ENCODE peak calls at places on chromosomes 7 and 10, in nine cellular contexts. One of them, this sample, is unnamed.

GRCh38 chr10:71077143-71077581 is 135.2 kb upstream of the UNC5B start:
- DNase-seq in right lobe of liver: peak; percentile 25
- DNase-seq in left lung: peak; percentile 57
- DNase-seq in astrocyte: no peak
- DNase-seq in AG09309: no peak
- DNase-seq in GM12865: no peak
- DNase-seq in hepatocyte: no peak
- DNase-seq in lower lobe of right lung: no peak
- DNase-seq in H1: no peak
- DNase-seq in this sample: no peak

GRCh38 chr10:131910663-131911314 is 10.0 kb downstream of the PPP2R2D start:
- DNase-seq in H1: no peak
- DNase-seq in astrocyte: no peak
- DNase-seq in hepatocyte: no peak
- DNase-seq in right lobe of liver: no peak
- DNase-seq in lower lobe of right lung: no peak
- DNase-seq in GM12865: no peak
- DNase-seq in left lung: no peak
- DNase-seq in AG09309: no peak
- DNase-seq in this sample: no peak

GRCh38 chr7:97272237-97272975 is 154.9 kb downstream of the SDHAF3 start:
- DNase-seq in astrocyte: no peak
- DNase-seq in GM12865: peak; percentile 18
- DNase-seq in left lung: no peak
- DNase-seq in H1: no peak
- DNase-seq in hepatocyte: no peak
- DNase-seq in AG09309: no peak
- DNase-seq in right lobe of liver: no peak
- DNase-seq in lower lobe of right lung: no peak
- DNase-seq in this sample: no peak

GRCh38 chr10:119502214-119502613 is 40.3 kb downstream of the RGS10 start:
- DNase-seq in right lobe of liver: no peak
- DNase-seq in hepatocyte: no peak
- DNase-seq in AG09309: no peak
- DNase-seq in GM12865: no peak
- DNase-seq in lower lobe of right lung: no peak
- DNase-seq in H1: no peak
- DNase-seq in astrocyte: no peak
- DNase-seq in left lung: no peak
- DNase-seq in this sample: no peak

GRCh38 chr7:3003936-3004335 is 39.7 kb downstream of the CARD11 start:
- DNase-seq in hepatocyte: no peak
- DNase-seq in GM12865: no peak
- DNase-seq in astrocyte: no peak
- DNase-seq in lower lobe of right lung: no peak
- DNase-seq in right lobe of liver: no peak
- DNase-seq in H1: no peak
- DNase-seq in AG09309: no peak
- DNase-seq in left lung: no peak
- DNase-seq in this sample: no peak

GRCh38 chr7:92589056-92589455 is 1.1 kb downstream of the FAM133B start:
- DNase-seq in H1: no peak
- DNase-seq in lower lobe of right lung: no peak
- DNase-seq in GM12865: no peak
- DNase-seq in astrocyte: no peak
- DNase-seq in AG09309: no peak
- DNase-seq in left lung: no peak
- DNase-seq in right lobe of liver: no peak
- DNase-seq in hepatocyte: no peak
- DNase-seq in this sample: no peak

GRCh38 chr7:117005449-117005848 is 52.1 kb downstream of the ST7 start:
- DNase-seq in GM12865: no peak
- DNase-seq in AG09309: no peak
- DNase-seq in left lung: no peak
- DNase-seq in right lobe of liver: no peak
- DNase-seq in hepatocyte: no peak
- DNase-seq in lower lobe of right lung: no peak
- DNase-seq in H1: no peak
- DNase-seq in astrocyte: peak; percentile 73
- DNase-seq in this sample: no peak

GRCh38 chr10:3886191-3886590 is 101.2 kb upstream of the KLF6 start:
- DNase-seq in hepatocyte: peak; percentile 67
- DNase-seq in left lung: peak; percentile 84
- DNase-seq in H1: peak; percentile 25
- DNase-seq in AG09309: no peak
- DNase-seq in GM12865: no peak
- DNase-seq in lower lobe of right lung: no peak
- DNase-seq in right lobe of liver: no peak
- DNase-seq in astrocyte: peak; percentile 55
- DNase-seq in this sample: no peak

GRCh38 chr7:83672157-83672556 is 23.2 kb upstream of the SEMA3E start:
- DNase-seq in right lobe of liver: no peak
- DNase-seq in hepatocyte: no peak
- DNase-seq in astrocyte: no peak
- DNase-seq in lower lobe of right lung: no peak
- DNase-seq in GM12865: no peak
- DNase-seq in left lung: no peak
- DNase-seq in AG09309: no peak
- DNase-seq in H1: no peak
- DNase-seq in this sample: no peak

GRCh38 chr7:75984130-75985008 is 10.0 kb downstream of the TMEM120A start:
- DNase-seq in GM12865: no peak
- DNase-seq in lower lobe of right lung: no peak
- DNase-seq in right lobe of liver: peak; percentile 57
- DNase-seq in hepatocyte: peak; percentile 6
- DNase-seq in left lung: peak; percentile 76
- DNase-seq in astrocyte: no peak
- DNase-seq in H1: no peak
- DNase-seq in AG09309: no peak
- DNase-seq in this sample: no peak

GRCh38 chr10:3053145-3053544 is 14.2 kb upstream of the PFKP start:
- DNase-seq in GM12865: no peak
- DNase-seq in hepatocyte: no peak
- DNase-seq in left lung: no peak
- DNase-seq in H1: no peak
- DNase-seq in astrocyte: no peak
- DNase-seq in lower lobe of right lung: no peak
- DNase-seq in right lobe of liver: no peak
- DNase-seq in AG09309: no peak
- DNase-seq in this sample: no peak

GRCh38 chr10:64594072-64594471 is 1072.9 kb downstream of the REEP3 start:
- DNase-seq in hepatocyte: no peak
- DNase-seq in left lung: no peak
- DNase-seq in right lobe of liver: no peak
- DNase-seq in AG09309: no peak
- DNase-seq in GM12865: no peak
- DNase-seq in H1: no peak
- DNase-seq in lower lobe of right lung: no peak
- DNase-seq in astrocyte: no peak
- DNase-seq in this sample: no peak

GRCh38 chr7:621572-622285 is 102.1 kb upstream of the PDGFA start:
- DNase-seq in AG09309: no peak
- DNase-seq in GM12865: no peak
- DNase-seq in astrocyte: no peak
- DNase-seq in lower lobe of right lung: no peak
- DNase-seq in H1: no peak
- DNase-seq in right lobe of liver: no peak
- DNase-seq in left lung: peak; percentile 31
- DNase-seq in hepatocyte: peak; percentile 65
- DNase-seq in this sample: no peak

GRCh38 chr7:81299272-81299671 is 380.4 kb upstream of the SEMA3C start:
- DNase-seq in lower lobe of right lung: no peak
- DNase-seq in AG09309: peak; percentile 98
- DNase-seq in left lung: no peak
- DNase-seq in right lobe of liver: no peak
- DNase-seq in astrocyte: peak; percentile 97
- DNase-seq in H1: no peak
- DNase-seq in hepatocyte: peak; percentile 53
- DNase-seq in GM12865: no peak
- DNase-seq in this sample: peak; percentile 82

GRCh38 chr7:128726673-128727072 is 12.5 kb upstream of the CALU start:
- DNase-seq in lower lobe of right lung: no peak
- DNase-seq in left lung: no peak
- DNase-seq in astrocyte: no peak
- DNase-seq in right lobe of liver: no peak
- DNase-seq in hepatocyte: no peak
- DNase-seq in GM12865: no peak
- DNase-seq in AG09309: no peak
- DNase-seq in H1: no peak
- DNase-seq in this sample: no peak

GRCh38 chr7:128726031-128726430 is 13.1 kb upstream of the CALU start:
- DNase-seq in astrocyte: no peak
- DNase-seq in lower lobe of right lung: no peak
- DNase-seq in right lobe of liver: no peak
- DNase-seq in H1: no peak
- DNase-seq in hepatocyte: no peak
- DNase-seq in GM12865: no peak
- DNase-seq in AG09309: no peak
- DNase-seq in left lung: no peak
- DNase-seq in this sample: no peak

GRCh38 chr7:128727239-128727638 is 11.9 kb upstream of the CALU start:
- DNase-seq in right lobe of liver: no peak
- DNase-seq in lower lobe of right lung: no peak
- DNase-seq in H1: no peak
- DNase-seq in astrocyte: no peak
- DNase-seq in hepatocyte: no peak
- DNase-seq in AG09309: no peak
- DNase-seq in left lung: no peak
- DNase-seq in GM12865: no peak
- DNase-seq in this sample: no peak

GRCh38 chr7:128725524-128725923 is 13.6 kb upstream of the CALU start:
- DNase-seq in hepatocyte: no peak
- DNase-seq in right lobe of liver: no peak
- DNase-seq in H1: no peak
- DNase-seq in GM12865: no peak
- DNase-seq in astrocyte: no peak
- DNase-seq in AG09309: no peak
- DNase-seq in lower lobe of right lung: no peak
- DNase-seq in left lung: no peak
- DNase-seq in this sample: no peak

GRCh38 chr7:128724743-128725142 is 14.4 kb upstream of the CALU start:
- DNase-seq in right lobe of liver: no peak
- DNase-seq in AG09309: no peak
- DNase-seq in lower lobe of right lung: no peak
- DNase-seq in H1: no peak
- DNase-seq in left lung: no peak
- DNase-seq in GM12865: no peak
- DNase-seq in hepatocyte: no peak
- DNase-seq in astrocyte: no peak
- DNase-seq in this sample: no peak
- H3K4me3 ChIP-seq in right lobe of liver: no peak overlapping the region
- H3K4me3 ChIP-seq in AG09309: no peak overlapping the region
- H3K4me3 ChIP-seq in lower lobe of right lung: no peak overlapping the region
- H3K4me3 ChIP-seq in H1: no peak overlapping the region
- H3K4me3 ChIP-seq in left lung: no peak overlapping the region
- H3K4me3 ChIP-seq in GM12865: no peak overlapping the region
- H3K4me3 ChIP-seq in hepatocyte: no peak overlapping the region
- H3K4me3 ChIP-seq in astrocyte: no peak overlapping the region
- H3K4me3 ChIP-seq in this sample: no peak overlapping the region

DNA sequence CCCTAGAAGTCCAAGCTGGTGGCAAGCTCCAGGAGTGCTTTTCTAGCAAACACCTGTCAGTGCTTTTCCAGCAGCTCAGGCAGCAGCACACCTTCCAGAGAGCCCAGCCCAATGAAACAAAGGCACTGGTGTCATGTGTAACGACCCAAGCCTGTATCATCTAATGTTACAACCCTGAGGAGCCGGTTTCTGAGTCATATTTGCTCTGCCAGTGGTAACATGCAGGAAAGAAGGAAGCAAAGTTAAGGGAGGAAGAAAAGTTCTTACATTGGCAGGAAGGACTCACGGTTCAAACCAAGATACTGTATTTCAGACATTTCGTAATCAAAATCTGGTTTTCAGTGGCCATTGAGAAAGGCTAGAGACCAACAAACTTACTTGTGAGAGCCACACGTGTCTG is at the start of gene ANKRD22:
- DNase-seq in hepatocyte: peak; percentile 84
- DNase-seq in H1: no peak
- DNase-seq in right lobe of liver: no peak
- DNase-seq in left lung: peak; percentile 41
- DNase-seq in astrocyte: peak; percentile 35
- DNase-seq in AG09309: no peak
- DNase-seq in GM12865: peak; percentile 20
- DNase-seq in lower lobe of right lung: peak; percentile 51
- DNase-seq in this sample: no peak
- H3K4me3 ChIP-seq in hepatocyte: no peak within 1 kb of the TSS
- H3K4me3 ChIP-seq in H1: no peak within 1 kb of the TSS
- H3K4me3 ChIP-seq in right lobe of liver: peak within 1 kb of the TSS; percentile 1
- H3K4me3 ChIP-seq in left lung: no peak within 1 kb of the TSS
- H3K4me3 ChIP-seq in astrocyte: no peak within 1 kb of the TSS
- H3K4me3 ChIP-seq in AG09309: no peak within 1 kb of the TSS
- H3K4me3 ChIP-seq in GM12865: no peak within 1 kb of the TSS
- H3K4me3 ChIP-seq in lower lobe of right lung: no peak within 1 kb of the TSS
- H3K4me3 ChIP-seq in this sample: no peak within 1 kb of the TSS

GRCh38 chr10:133089461-133089800 is 1.7 kb downstream of the ADGRA1 start:
- DNase-seq in H1: no peak
- DNase-seq in astrocyte: no peak
- DNase-seq in right lobe of liver: no peak
- DNase-seq in hepatocyte: no peak
- DNase-seq in lower lobe of right lung: no peak
- DNase-seq in left lung: no peak
- DNase-seq in AG09309: no peak
- DNase-seq in GM12865: no peak
- DNase-seq in this sample: no peak

GRCh38 chr10:133090654-133091053 is 2.9 kb downstream of the ADGRA1 start:
- DNase-seq in H1: no peak
- DNase-seq in GM12865: no peak
- DNase-seq in astrocyte: no peak
- DNase-seq in AG09309: no peak
- DNase-seq in lower lobe of right lung: no peak
- DNase-seq in right lobe of liver: no peak
- DNase-seq in left lung: peak; percentile 35
- DNase-seq in hepatocyte: no peak
- DNase-seq in this sample: no peak

GRCh38 chr10:133093291-133093690 is 5.6 kb downstream of the ADGRA1 start:
- DNase-seq in AG09309: no peak
- DNase-seq in lower lobe of right lung: no peak
- DNase-seq in left lung: no peak
- DNase-seq in GM12865: no peak
- DNase-seq in astrocyte: no peak
- DNase-seq in hepatocyte: no peak
- DNase-seq in right lobe of liver: no peak
- DNase-seq in H1: no peak
- DNase-seq in this sample: no peak

GRCh38 chr10:133090101-133090500 is 2.4 kb downstream of the ADGRA1 start:
- DNase-seq in hepatocyte: no peak
- DNase-seq in right lobe of liver: no peak
- DNase-seq in astrocyte: no peak
- DNase-seq in AG09309: no peak
- DNase-seq in GM12865: no peak
- DNase-seq in left lung: peak; percentile 61
- DNase-seq in lower lobe of right lung: no peak
- DNase-seq in H1: no peak
- DNase-seq in this sample: no peak

GRCh38 chr10:133091316-133091715 is 3.6 kb downstream of the ADGRA1 start:
- DNase-seq in lower lobe of right lung: no peak
- DNase-seq in hepatocyte: no peak
- DNase-seq in GM12865: no peak
- DNase-seq in astrocyte: no peak
- DNase-seq in AG09309: no peak
- DNase-seq in H1: no peak
- DNase-seq in right lobe of liver: no peak
- DNase-seq in left lung: no peak
- DNase-seq in this sample: no peak
- H3K4me3 ChIP-seq in lower lobe of right lung: no peak overlapping the region
- H3K4me3 ChIP-seq in hepatocyte: no peak overlapping the region
- H3K4me3 ChIP-seq in GM12865: no peak overlapping the region
- H3K4me3 ChIP-seq in astrocyte: no peak overlapping the region
- H3K4me3 ChIP-seq in AG09309: no peak overlapping the region
- H3K4me3 ChIP-seq in H1: no peak overlapping the region
- H3K4me3 ChIP-seq in right lobe of liver: no peak overlapping the region
- H3K4me3 ChIP-seq in left lung: no peak overlapping the region
- H3K4me3 ChIP-seq in this sample: no peak overlapping the region

GRCh38 chr10:91552706-91553105 is 80.2 kb downstream of the PPP1R3C start:
- DNase-seq in hepatocyte: peak; percentile 23
- DNase-seq in right lobe of liver: peak; percentile 73
- DNase-seq in left lung: no peak
- DNase-seq in H1: no peak
- DNase-seq in lower lobe of right lung: no peak
- DNase-seq in astrocyte: no peak
- DNase-seq in GM12865: no peak
- DNase-seq in AG09309: no peak
- DNase-seq in this sample: no peak
- H3K4me3 ChIP-seq in hepatocyte: no peak overlapping the region
- H3K4me3 ChIP-seq in right lobe of liver: peak overlapping the region; percentile 6
- H3K4me3 ChIP-seq in left lung: no peak overlapping the region
- H3K4me3 ChIP-seq in H1: no peak overlapping the region
- H3K4me3 ChIP-seq in lower lobe of right lung: peak overlapping the region; percentile 30
- H3K4me3 ChIP-seq in astrocyte: no peak overlapping the region
- H3K4me3 ChIP-seq in GM12865: no peak overlapping the region
- H3K4me3 ChIP-seq in AG09309: no peak overlapping the region
- H3K4me3 ChIP-seq in this sample: no peak overlapping the region